ENCODE peak calls at places on chromosomes 4 and X, in eight cellular contexts. A is keratinocyte, Y is astrocyte, S is endodermal cell, K is ascending aorta, U is PC-3, W is left lung, Z is stomach. B is an unnamed sample.

GRCh38 chrX:150269613-150270254 is 93.4 kb upstream of the MAMLD1 start:
- DNase-seq in W (no peak), Z (peak; percentile 71), A (no peak), S (no peak), K (no peak), Y (peak; percentile 21), U (no peak), B (no peak)

GRCh38 chr4:82493721-82494425 is 63.5 kb downstream of the ENOPH1 start:
- DNase-seq in W (no peak), A (no peak), K (no peak), U (no peak), Y (peak; percentile 58), S (no peak), Z (no peak), B (no peak)

GRCh38 chr4:143337600-143338287 is 1.1 kb downstream of the GAB1 start:
- DNase-seq in K (peak; percentile 76), A (no peak), Y (peak; percentile 60), S (peak; percentile 75), W (peak; percentile 56), U (peak; percentile 37), Z (peak; percentile 57), B (peak; percentile 49)

GRCh38 chrX:115330498-115331138 is 41.1 kb downstream of the LUZP4 start:
- DNase-seq in W (no peak), A (peak; percentile 5), Y (peak; percentile 43), U (peak; percentile 69), K (no peak), Z (no peak), S (peak; percentile 78), B (peak; percentile 6)

GRCh38 chr4:100581337-100581736 is 63.5 kb upstream of the EMCN start:
- DNase-seq in S (no peak), Z (no peak), Y (no peak), U (peak; percentile 87), A (peak; percentile 73), W (no peak), K (no peak), B (no peak)

GRCh38 chrX:53716328-53717088 is 30.0 kb upstream of the HUWE1 start:
- DNase-seq in A (no peak), W (no peak), Z (no peak), U (peak; percentile 74), S (no peak), Y (peak; percentile 55), K (no peak), B (no peak)

GRCh38 chrX:56232221-56233082 is at the start of gene KLF8:
- DNase-seq in S (peak; percentile 86), Z (peak; percentile 44), Y (no peak), W (peak; percentile 61), U (no peak), A (peak; percentile 19), K (peak; percentile 67), B (no peak)

GRCh38 chrX:104697264-104697663 is 131.3 kb downstream of the IL1RAPL2 start:
- DNase-seq in A (no peak), S (no peak), U (no peak), Z (no peak), W (no peak), Y (peak; percentile 30), K (no peak), B (no peak)

GRCh38 chrX:129523076-129524055 is at the start of gene SMARCA1:
- DNase-seq in S (peak; percentile 75), Y (peak; percentile 61), U (peak; percentile 12), W (peak; percentile 47), K (no peak), A (no peak), Z (peak; percentile 39), B (no peak)

GRCh38 chr4:54657556-54658313 is at the start of gene KIT:
- DNase-seq in U (no peak), K (peak; percentile 65), A (no peak), Y (no peak), Z (peak; percentile 57), W (peak; percentile 37), S (peak; percentile 95), B (peak; percentile 24)

GRCh38 chr4:6783111-6783981 is 819 bp downstream of the KIAA0232 start:
- DNase-seq in A (no peak), Z (peak; percentile 93), Y (peak; percentile 58), W (peak; percentile 91), U (peak; percentile 76), K (peak; percentile 94), S (peak; percentile 95), B (peak; percentile 80)

GRCh38 chr4:169791527-169792156 is 33.9 kb upstream of the HPF1 start:
- DNase-seq in K (no peak), Y (peak; percentile 50), S (peak; percentile 84), Z (no peak), U (peak; percentile 71), A (peak; percentile 17), W (no peak), B (peak; percentile 30)

GRCh38 chrX:69987691-69988090 is 62.0 kb downstream of the AWAT2 start:
- DNase-seq in Z (no peak), W (no peak), S (no peak), A (no peak), K (no peak), U (no peak), Y (no peak), B (no peak)

GRCh38 chrX:13569479-13570244 is at the start of gene EGFL6:
- DNase-seq in Y (no peak), U (no peak), W (no peak), Z (no peak), K (no peak), A (no peak), S (peak; percentile 74), B (no peak)

GRCh38 chr4:176238819-176239218 is 30.2 kb downstream of the ASB5 start:
- DNase-seq in A (no peak), U (peak; percentile 11), S (no peak), K (no peak), W (no peak), Y (peak; percentile 55), Z (no peak), B (no peak)

GRCh38 chr4:107630185-107630705 is 89.8 kb downstream of the PAPSS1 start:
- DNase-seq in U (no peak), S (no peak), Z (no peak), K (no peak), W (no peak), A (no peak), Y (no peak), B (no peak)

GRCh38 chr4:144582105-144582850 is 63.7 kb upstream of the HHIP start:
- DNase-seq in K (no peak), U (peak; percentile 93), W (no peak), Z (no peak), Y (peak; percentile 77), A (no peak), S (no peak), B (no peak)

GRCh38 chr4:75512336-75513211 is 1.6 kb downstream of the RCHY1 start:
- DNase-seq in K (no peak), Y (peak; percentile 81), U (peak; percentile 11), Z (no peak), A (no peak), W (no peak), S (peak; percentile 44), B (no peak)

GRCh38 chr4:183658362-183659028 is 490 bp downstream of the RWDD4 start:
- DNase-seq in W (no peak), K (no peak), Z (no peak), U (peak; percentile 4), Y (no peak), S (peak; percentile 66), A (no peak), B (no peak)

GRCh38 chr4:156538651-156539285 is 432.8 kb downstream of the PDGFC start:
- DNase-seq in K (no peak), Y (no peak), A (no peak), Z (no peak), U (no peak), S (no peak), W (no peak), B (no peak)

GRCh38 chrX:20362268-20363002 is 95.7 kb upstream of the RPS6KA3 start:
- DNase-seq in S (no peak), Z (no peak), K (no peak), A (no peak), U (peak; percentile 89), W (no peak), Y (peak; percentile 65), B (no peak)
- H3K27ac ChIP-seq in S (peak overlapping the region; percentile 49), Z (peak overlapping the region; percentile 64), K (no peak overlapping the region), A (no peak overlapping the region), U (peak overlapping the region; percentile 97), W (peak overlapping the region; percentile 78), Y (peak overlapping the region; percentile 70), B (no peak overlapping the region)

GRCh38 chr4:123643691-123644090 is 247.1 kb downstream of the SPRY1 start:
- DNase-seq in A (no peak), U (no peak), W (no peak), Z (no peak), Y (no peak), K (no peak), S (no peak), B (no peak)

GRCh38 chr4:123640824-123641223 is 244.2 kb downstream of the SPRY1 start:
- DNase-seq in S (no peak), W (no peak), U (no peak), A (no peak), K (no peak), Y (no peak), Z (no peak), B (no peak)

GRCh38 chr4:123638834-123639233 is 242.2 kb downstream of the SPRY1 start:
- DNase-seq in Z (no peak), S (no peak), K (no peak), A (no peak), Y (no peak), U (no peak), W (no peak), B (no peak)

GRCh38 chr4:123640271-123640670 is 243.7 kb downstream of the SPRY1 start:
- DNase-seq in K (no peak), Y (peak; percentile 69), U (peak; percentile 79), S (no peak), Z (no peak), W (no peak), A (peak; percentile 17), B (no peak)
- H3K27ac ChIP-seq in K (no peak overlapping the region), Y (no peak overlapping the region), U (peak overlapping the region; percentile 80), S (no peak overlapping the region), Z (no peak overlapping the region), W (no peak overlapping the region), A (peak overlapping the region; percentile 78), B (no peak overlapping the region)

DNA sequence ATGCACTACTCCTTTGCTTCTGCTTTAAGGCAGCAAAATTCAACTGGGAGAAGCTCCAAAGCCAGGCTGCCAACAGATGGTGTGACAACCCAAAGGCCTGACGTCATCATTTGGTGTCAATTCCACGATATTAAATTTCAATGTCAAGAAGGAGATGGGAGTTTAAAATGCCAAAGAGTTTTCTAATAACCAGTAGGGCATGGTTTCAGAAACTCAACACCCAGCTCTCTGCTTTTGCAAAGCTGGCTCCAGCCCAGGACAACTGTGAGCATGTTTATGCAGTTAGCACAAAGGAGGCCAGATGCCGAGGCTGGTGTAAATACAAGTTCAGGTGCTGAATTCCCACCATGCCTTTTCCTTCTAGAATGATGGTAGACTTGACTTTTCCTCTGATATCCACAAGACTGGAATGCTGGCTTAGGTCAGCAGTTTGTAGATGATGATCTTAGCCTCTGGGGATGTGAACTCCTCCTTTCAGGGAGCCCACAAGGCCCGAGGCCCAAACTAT is 67.3 kb downstream of the AFAP1 start:
- DNase-seq in Z (no peak), Y (peak; percentile 96), U (peak; percentile 78), K (peak; percentile 68), W (no peak), S (no peak), A (peak; percentile 50), B (no peak)
- H3K27ac ChIP-seq in Z (peak overlapping the region; percentile 72), Y (peak overlapping the region; percentile 71), U (peak overlapping the region; percentile 91), K (peak overlapping the region; percentile 2), W (no peak overlapping the region), S (no peak overlapping the region), A (no peak overlapping the region), B (no peak overlapping the region)

DNA sequence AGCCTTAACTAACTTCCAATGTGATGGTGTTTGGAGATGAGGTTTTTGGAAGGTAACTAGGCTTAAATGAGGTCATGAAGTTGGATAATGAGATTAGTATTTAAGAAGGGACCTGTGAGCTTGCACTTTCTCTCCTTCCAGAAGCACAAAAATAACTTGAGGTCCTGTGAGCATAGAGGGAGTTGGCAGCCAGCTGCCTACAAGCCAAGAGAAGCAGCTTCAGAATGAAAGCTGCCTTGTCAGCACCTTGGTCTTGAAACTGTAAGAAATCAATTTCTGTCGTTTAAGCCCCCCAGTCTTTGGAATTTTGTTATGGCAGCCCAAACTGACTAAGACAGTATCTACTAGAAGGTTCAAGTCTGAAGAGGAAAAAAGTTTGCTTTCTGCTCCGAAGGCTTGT is 280.2 kb upstream of the GALNTL6 start:
- DNase-seq in Y (no peak), S (no peak), Z (no peak), U (no peak), A (no peak), K (no peak), W (no peak), B (no peak)
- H3K27ac ChIP-seq in Y (no peak overlapping the region), S (no peak overlapping the region), Z (no peak overlapping the region), U (no peak overlapping the region), A (no peak overlapping the region), K (no peak overlapping the region), W (no peak overlapping the region), B (no peak overlapping the region)

B was measured in substantia nigra.